ENCODE peak calls at places on chromosomes 16 and 17, in seven cellular contexts. S is left ventricle myocardium inferior, B is right atrium auricular region, R is fibroblast of mammary gland, G is testis, U is lower lobe of right lung, F is HFFc6. I is an unnamed sample.

GRCh38 chr17:61815863-61816523 is 47.3 kb downstream of the BRIP1 start:
- DNase-seq in R (no peak), S (no peak), B (no peak), U (no peak), F (no peak), G (no peak), I (no peak)

GRCh38 chr16:55643161-55643970 is 12.4 kb upstream of the SLC6A2 start:
- DNase-seq in G (peak), F (peak), B (no peak), S (no peak), R (peak), U (peak), I (no peak)

GRCh38 chr16:66516172-66516807 is 33.6 kb downstream of the TK2 start:
- DNase-seq in B (no peak), R (no peak), S (no peak), U (no peak), F (no peak), G (no peak), I (no peak)

GRCh38 chr17:78967782-78968362 is 11.9 kb downstream of the LGALS3BP start:
- DNase-seq in B (no peak), U (no peak), S (no peak), R (no peak), F (no peak), G (no peak), I (no peak)

GRCh38 chr16:71626858-71627213 is 852 bp downstream of the MARVELD3 start:
- DNase-seq in B (no peak), S (no peak), R (no peak), U (peak), F (no peak), G (no peak), I (no peak)

GRCh38 chr17:72126575-72127486 is 6.0 kb downstream of the SOX9 start:
- DNase-seq in F (peak), S (no peak), R (peak), B (no peak), G (no peak), U (no peak), I (no peak)

GRCh38 chr16:27698266-27698665 is 148.3 kb downstream of the KATNIP start:
- DNase-seq in B (no peak), F (no peak), S (no peak), R (no peak), U (no peak), G (peak), I (no peak)

GRCh38 chr16:4487955-4488481 is 11.8 kb downstream of the HMOX2 start:
- DNase-seq in G (no peak), S (no peak), B (no peak), U (no peak), R (peak), F (peak), I (no peak)

GRCh38 chr17:50146927-50147640 is 3.4 kb downstream of the PPP1R9B start:
- DNase-seq in B (no peak), F (no peak), G (peak), U (no peak), R (no peak), S (no peak), I (no peak)

GRCh38 chr17:33284022-33284421 is 9.1 kb downstream of the ASIC2 start:
- DNase-seq in R (peak), U (no peak), S (no peak), F (peak), G (peak), B (peak), I (no peak)

GRCh38 chr17:53150101-53150698 is 672.5 kb upstream of the KIF2B start:
- DNase-seq in R (no peak), F (no peak), S (no peak), B (no peak), G (no peak), U (no peak), I (no peak)

GRCh38 chr17:2023692-2024571 is 1.2 kb downstream of the RTN4RL1 start:
- DNase-seq in G (peak), U (peak), B (no peak), S (no peak), F (peak), R (peak), I (no peak)

GRCh38 chr16:73000020-73000906 is 47.7 kb downstream of the ZFHX3 start:
- DNase-seq in S (peak), G (peak), U (no peak), F (no peak), B (peak), R (peak), I (no peak)

GRCh38 chr16:56749806-56750491 is 20.0 kb downstream of the NUP93 start:
- DNase-seq in U (no peak), B (no peak), R (no peak), S (no peak), F (no peak), G (no peak), I (no peak)

DNA sequence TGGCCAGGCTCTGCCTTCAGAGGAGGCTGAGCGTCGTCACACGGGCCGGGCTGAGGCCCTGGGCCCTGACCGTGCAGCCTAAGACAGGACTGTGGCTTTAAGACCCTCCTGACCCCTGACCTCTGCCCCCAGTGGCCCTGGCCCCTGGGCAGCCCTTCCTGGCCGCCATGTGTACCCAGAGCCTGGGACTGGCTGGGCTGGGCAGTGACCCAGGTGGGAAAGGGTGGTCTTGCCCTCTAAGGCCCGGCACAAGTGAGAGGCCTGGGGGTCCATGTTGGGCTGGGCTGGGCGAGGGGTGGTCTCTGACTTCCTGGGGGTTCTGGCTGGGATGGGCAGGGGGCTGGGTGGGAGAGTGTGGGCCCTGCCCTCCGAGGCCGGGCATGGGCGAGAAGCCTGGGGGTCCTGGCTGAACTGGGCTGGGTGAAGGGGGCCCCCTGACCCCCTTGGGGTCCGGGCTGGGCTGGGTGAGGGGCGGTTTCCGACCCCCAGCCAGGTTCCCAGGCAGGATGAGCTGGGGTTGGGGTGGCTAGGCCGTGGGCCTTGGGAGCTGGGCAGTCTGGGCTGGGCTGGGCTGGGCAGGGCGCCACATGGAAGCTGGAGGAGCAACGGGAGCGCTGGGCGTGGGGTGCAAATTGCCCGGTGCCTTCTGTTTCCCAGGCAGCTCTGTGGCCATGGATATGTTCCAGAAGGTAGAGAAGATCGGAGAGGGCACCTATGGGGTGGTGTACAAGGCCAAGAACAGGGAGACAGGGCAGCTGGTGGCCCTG is at the start of gene CDK3:
- DNase-seq in U (peak), R (no peak), B (no peak), G (no peak), S (no peak), F (no peak), I (no peak)
- TF ChIP-seq CTCF in U (no peak), R (no peak), B (no peak), G (no peak), S (no peak), F (peak), I (peak)

GRCh38 chr17:17780941-17781590 is 55.7 kb downstream of the SREBF1 start:
- DNase-seq in B (no peak), U (no peak), S (no peak), G (peak), F (no peak), R (peak), I (no peak)
- TF ChIP-seq CTCF in B (no peak), U (no peak), S (no peak), G (no peak), F (no peak), R (peak), I (no peak)

GRCh38 chr16:50670476-50670875 is 10.6 kb downstream of the SNX20 start:
- DNase-seq in U (peak), R (no peak), F (no peak), S (no peak), G (no peak), B (no peak), I (no peak)

GRCh38 chr16:50669741-50670140 is 11.4 kb downstream of the SNX20 start:
- DNase-seq in F (no peak), G (no peak), U (peak), S (no peak), B (no peak), R (no peak), I (no peak)

GRCh38 chr16:50673496-50674275 is 7.4 kb downstream of the SNX20 start:
- DNase-seq in R (no peak), G (no peak), U (peak), S (no peak), F (no peak), B (no peak), I (no peak)

GRCh38 chr16:50674831-50675230 is 6.3 kb downstream of the SNX20 start:
- DNase-seq in G (no peak), F (no peak), B (no peak), U (peak), S (no peak), R (no peak), I (no peak)

DNA sequence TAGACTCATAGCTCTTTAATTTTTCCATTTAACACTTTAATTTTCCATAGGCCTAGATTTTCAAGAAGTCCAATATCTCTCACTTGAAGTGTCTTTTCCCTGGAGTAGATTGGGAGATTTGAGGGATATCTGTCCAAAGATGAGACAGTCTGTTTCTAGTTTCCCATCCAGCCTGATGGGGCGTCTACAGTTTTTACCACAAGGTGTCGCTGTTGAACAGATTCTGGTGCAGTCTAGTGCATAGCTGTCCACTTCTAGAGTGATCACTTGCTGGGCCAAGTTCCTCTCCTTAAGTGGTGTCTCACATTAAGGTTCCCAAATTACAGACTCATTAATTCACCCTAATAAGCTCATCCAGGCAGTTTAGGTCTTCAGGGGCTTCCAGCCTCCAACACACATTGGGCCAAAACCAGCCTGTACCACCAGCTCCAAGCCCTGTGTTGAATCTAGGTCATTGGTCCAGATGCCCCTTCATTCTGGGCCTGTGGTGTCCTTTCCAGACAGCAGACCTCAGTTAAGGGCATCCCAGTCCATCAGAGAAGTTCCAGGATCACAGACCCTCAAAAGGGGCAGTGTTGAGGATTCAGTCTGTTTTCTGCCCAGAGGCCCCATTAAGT is 9.4 kb downstream of the SNX20 start:
- DNase-seq in S (no peak), R (peak), F (peak), G (peak), B (no peak), U (peak), I (peak)
- TF ChIP-seq CTCF in S (peak), R (peak), F (peak), G (peak), B (peak), U (peak), I (peak)

DNA sequence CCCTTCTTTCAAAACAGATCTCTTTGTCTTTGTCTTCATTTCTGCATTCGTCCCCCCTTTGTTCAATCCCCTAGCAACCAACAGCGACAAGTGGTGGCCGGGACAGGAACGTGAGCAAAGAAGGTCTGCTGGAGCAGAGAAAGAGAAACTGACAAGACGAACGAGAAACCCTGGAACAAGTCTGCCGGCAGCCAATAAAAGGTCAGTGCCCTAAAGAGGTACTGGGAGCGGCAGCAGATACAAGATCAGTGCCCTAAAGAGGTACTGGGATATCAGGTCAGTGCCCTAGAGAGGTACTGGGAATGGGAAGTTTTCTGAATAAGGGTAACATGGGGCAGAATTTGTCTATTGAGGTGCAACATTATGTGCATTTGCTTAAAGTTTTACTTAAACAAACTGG is 7.4 kb downstream of the CD300LD start:
- DNase-seq in F (no peak), U (no peak), S (no peak), B (no peak), G (no peak), R (no peak), I (no peak)
- TF ChIP-seq CTCF in F (no peak), U (no peak), S (no peak), B (no peak), G (no peak), R (no peak), I (no peak)

DNA sequence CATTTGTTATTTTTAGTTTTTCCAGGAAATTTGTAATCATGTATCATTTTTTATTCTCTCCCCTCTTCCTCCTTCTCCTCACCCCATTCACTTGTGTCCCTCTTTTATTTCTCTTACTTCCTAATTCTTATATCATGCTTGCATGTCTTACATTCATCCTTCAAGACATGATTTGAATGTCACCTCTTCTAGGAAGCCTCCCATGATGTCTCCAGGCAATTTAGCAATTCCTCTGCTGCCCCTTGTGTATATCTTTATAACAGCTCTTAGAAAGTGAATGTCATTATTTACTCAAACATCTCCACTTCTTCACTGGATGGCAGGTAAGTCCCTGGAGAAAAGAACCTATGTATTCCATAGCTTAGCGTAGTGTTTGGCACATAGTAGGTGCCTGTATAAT is 7.8 kb downstream of the HNF1B start:
- DNase-seq in U (no peak), R (peak), S (no peak), G (no peak), F (no peak), B (no peak), I (no peak)
- TF ChIP-seq CTCF in U (no peak), R (peak), S (no peak), G (no peak), F (peak), B (no peak), I (no peak)

I was measured in natural killer cell.